ENCODE peak calls at places on chromosomes 5 and 9, in five cellular contexts. F, D, W, U and E are unnamed samples.

GRCh38 chr9:134650431-134651190 is 9.0 kb downstream of the COL5A1 start:
- DNase-seq in W (no peak), D (no peak), U (no peak), F (no peak), E (no peak)

GRCh38 chr5:10301842-10302610 is 5.7 kb downstream of the CMBL start:
- DNase-seq in D (no peak), U (peak; percentile 91), W (peak; percentile 70), F (no peak), E (no peak)

GRCh38 chr9:78692871-78693270 is 395.9 kb downstream of the PSAT1 start:
- DNase-seq in W (no peak), F (peak; percentile 16), U (no peak), D (no peak), E (no peak)

GRCh38 chr9:134154262-134154701 is 10.1 kb downstream of the RNU6ATAC start:
- DNase-seq in W (no peak), D (no peak), F (no peak), U (no peak), E (no peak)

GRCh38 chr9:135770771-135771170 is 68.8 kb downstream of the KCNT1 start:
- DNase-seq in D (no peak), W (no peak), F (no peak), U (no peak), E (no peak)

GRCh38 chr9:128558431-128559310 is 6.3 kb downstream of the SPTAN1 start:
- DNase-seq in U (peak; percentile 72), D (no peak), F (peak; percentile 95), W (peak; percentile 47), E (peak; percentile 94)

GRCh38 chr9:99752710-99753109 is 69.0 kb upstream of the NR4A3 start:
- DNase-seq in F (peak; percentile 60), W (no peak), U (no peak), D (no peak), E (no peak)

GRCh38 chr5:164439799-164440198 is 934.4 kb downstream of the MAT2B start:
- DNase-seq in D (no peak), F (no peak), U (no peak), W (no peak), E (no peak)

GRCh38 chr5:155089649-155090048 is 76.1 kb downstream of the KIF4B start:
- DNase-seq in D (no peak), U (no peak), W (no peak), F (no peak), E (no peak)

GRCh38 chr5:132012385-132013005 is 1.0 kb upstream of the ACSL6 start:
- DNase-seq in F (peak; percentile 72), D (no peak), U (no peak), W (no peak), E (peak; percentile 56)

GRCh38 chr5:150175536-150175935 is 9.0 kb downstream of the CDX1 start:
- DNase-seq in D (no peak), W (peak; percentile 53), F (no peak), U (no peak), E (no peak)

GRCh38 chr9:127808347-127809001 is 5.8 kb downstream of the FPGS start:
- DNase-seq in D (no peak), F (no peak), U (no peak), W (no peak), E (no peak)

GRCh38 chr5:172089298-172090117 is 83.1 kb upstream of the FBXW11 start:
- DNase-seq in F (no peak), U (no peak), W (no peak), D (no peak), E (no peak)

GRCh38 chr5:161966544-161966943 is 101.0 kb upstream of the GABRG2 start:
- DNase-seq in W (peak; percentile 6), D (no peak), U (no peak), F (no peak), E (no peak)

GRCh38 chr9:113910036-113910639 is 34.0 kb downstream of the ZNF618 start:
- DNase-seq in F (no peak), D (no peak), U (peak; percentile 81), W (no peak), E (no peak)

GRCh38 chr5:180602481-180603075 is 11.3 kb upstream of the SCGB3A1 start:
- DNase-seq in D (no peak), W (no peak), U (no peak), F (no peak), E (no peak)

GRCh38 chr9:95729066-95729465 is 146.4 kb upstream of the ERCC6L2 start:
- DNase-seq in D (no peak), U (no peak), W (no peak), F (no peak), E (no peak)

GRCh38 chr5:43068037-43068436 is 27.9 kb upstream of the ANXA2R start:
- DNase-seq in W (no peak), U (no peak), F (no peak), D (no peak), E (no peak)

GRCh38 chr9:16915126-16915831 is 44.8 kb upstream of the BNC2 start:
- DNase-seq in D (no peak), F (no peak), U (no peak), W (no peak), E (no peak)

GRCh38 chr5:139404484-139404840 is 573 bp upstream of the SPATA24 start:
- DNase-seq in W (no peak), D (no peak), U (no peak), F (no peak), E (peak; percentile 30)
- TF ChIP-seq CTCF in W (no peak), D (no peak), U (no peak), F (no peak), E (no peak)

GRCh38 chr5:160685695-160686094 is 166.3 kb downstream of the ATP10B start:
- DNase-seq in W (peak; percentile 9), U (no peak), F (no peak), D (no peak), E (no peak)
- TF ChIP-seq CTCF in W (peak; percentile 13), U (no peak), F (no peak), D (no peak), E (no peak)

GRCh38 chr5:26329562-26330189 is 708.7 kb downstream of the CDH9 start:
- DNase-seq in D (no peak), F (no peak), U (no peak), W (peak; percentile 16), E (no peak)
- TF ChIP-seq CTCF in D (no peak), F (no peak), U (peak; percentile 9), W (peak; percentile 48), E (no peak)

GRCh38 chr5:175700991-175701390 is 43.1 kb downstream of the HRH2 start:
- DNase-seq in F (peak; percentile 4), W (peak; percentile 25), U (no peak), D (no peak), E (no peak)
- TF ChIP-seq CTCF in F (peak; percentile 39), W (peak; percentile 37), U (peak; percentile 28), D (peak; percentile 53), E (peak; percentile 58)